ENCODE peak calls at places on chromosome 11, in five cellular contexts. R, E, G, C and T are unnamed samples.

GRCh38 chr11:74570266-74571061 is 21.9 kb upstream of the POLD3 start:
- DNase-seq in R (peak; percentile 23), E (peak; percentile 60), G (peak; percentile 29), C (no peak), T (peak; percentile 38)

GRCh38 chr11:19631657-19632325 is 80.8 kb upstream of the NAV2 start:
- DNase-seq in R (no peak), E (peak; percentile 16), G (no peak), C (no peak), T (no peak)

GRCh38 chr11:9574806-9575530 is 1.5 kb downstream of the WEE1 start:
- DNase-seq in R (peak; percentile 42), E (peak; percentile 93), G (peak; percentile 42), C (no peak), T (peak; percentile 40)

GRCh38 chr11:66119348-66120133 is 49.5 kb downstream of the PACS1 start:
- DNase-seq in R (no peak), E (peak; percentile 84), G (no peak), C (no peak), T (no peak)

GRCh38 chr11:35166369-35167360 is 27.7 kb downstream of the CD44 start:
- DNase-seq in R (peak; percentile 47), E (peak; percentile 93), G (no peak), C (no peak), T (no peak)

GRCh38 chr11:68118753-68119448 is 2.3 kb downstream of the CHKA start:
- DNase-seq in R (no peak), E (no peak), G (no peak), C (no peak), T (no peak)

GRCh38 chr11:125253289-125253688 is 88.7 kb downstream of the PKNOX2 start:
- DNase-seq in R (no peak), E (no peak), G (no peak), C (no peak), T (no peak)

GRCh38 chr11:24687748-24688147 is 190.9 kb downstream of the LUZP2 start:
- DNase-seq in R (no peak), E (no peak), G (no peak), C (no peak), T (no peak)

GRCh38 chr11:77814848-77815247 is 5.7 kb downstream of the RSF1 start:
- DNase-seq in R (no peak), E (no peak), G (no peak), C (no peak), T (no peak)

GRCh38 chr11:44564653-44565007 is 833 bp upstream of the CD82 start:
- DNase-seq in R (no peak), E (peak; percentile 82), G (peak; percentile 50), C (no peak), T (peak; percentile 76)

GRCh38 chr11:65115361-65116082 is 2.0 kb downstream of the ZNHIT2 start:
- DNase-seq in R (no peak), E (no peak), G (no peak), C (no peak), T (no peak)

GRCh38 chr11:128022007-128022368 is 565.4 kb downstream of the ETS1 start:
- DNase-seq in R (no peak), E (peak; percentile 72), G (no peak), C (no peak), T (no peak)

GRCh38 chr11:127017482-127017881 is 16.9 kb upstream of the KIRREL3 start:
- DNase-seq in R (no peak), E (peak; percentile 45), G (no peak), C (no peak), T (no peak)

GRCh38 chr11:37946155-37946766 is 1348.2 kb upstream of the RAG2 start:
- DNase-seq in R (no peak), E (peak; percentile 41), G (no peak), C (no peak), T (no peak)

GRCh38 chr11:44190883-44191230 is 95.4 kb downstream of the EXT2 start:
- DNase-seq in R (no peak), E (no peak), G (no peak), C (no peak), T (no peak)

GRCh38 chr11:33310720-33311500 is 53.7 kb downstream of the HIPK3 start:
- DNase-seq in R (no peak), E (no peak), G (no peak), C (no peak), T (no peak)

GRCh38 chr11:31607914-31608313 is 98.3 kb downstream of the ELP4 start:
- DNase-seq in R (no peak), E (no peak), G (no peak), C (no peak), T (no peak)

GRCh38 chr11:68904458-68904847 is 762 bp downstream of the IGHMBP2 start:
- DNase-seq in R (no peak), E (peak; percentile 22), G (no peak), C (no peak), T (no peak)

GRCh38 chr11:108697872-108698473 is 33.1 kb downstream of the DDX10 start:
- DNase-seq in R (peak; percentile 45), E (peak; percentile 88), G (peak; percentile 53), C (no peak), T (peak; percentile 46)

GRCh38 chr11:119144825-119145476 is 3.9 kb upstream of the ABCG4 start:
- DNase-seq in R (peak; percentile 37), E (peak; percentile 67), G (peak; percentile 46), C (no peak), T (peak; percentile 51)

GRCh38 chr11:93512073-93512475 is 31.1 kb downstream of the SMCO4 start:
- DNase-seq in R (peak; percentile 50), E (no peak), G (no peak), C (no peak), T (no peak)

GRCh38 chr11:46677991-46678740 is 22.3 kb downstream of the ARHGAP1 start:
- DNase-seq in R (no peak), E (no peak), G (no peak), C (no peak), T (no peak)

GRCh38 chr11:89442801-89443200 is 48.4 kb downstream of the NOX4 start:
- DNase-seq in R (no peak), E (no peak), G (no peak), C (no peak), T (no peak)

GRCh38 chr11:19251577-19251976 is 10.8 kb upstream of the E2F8 start:
- DNase-seq in R (no peak), E (no peak), G (no peak), C (no peak), T (no peak)

GRCh38 chr11:80136991-80137390 is 696.2 kb upstream of the TENM4 start:
- DNase-seq in R (no peak), E (peak; percentile 39), G (no peak), C (no peak), T (no peak)

GRCh38 chr11:107276057-107276456 is 181.6 kb downstream of the CWF19L2 start:
- DNase-seq in R (no peak), E (peak; percentile 7), G (no peak), C (no peak), T (no peak)

GRCh38 chr11:112605093-112605666 is 344.5 kb upstream of the PLET1 start:
- DNase-seq in R (no peak), E (peak; percentile 66), G (no peak), C (no peak), T (no peak)

GRCh38 chr11:133999355-133999754 is 42.6 kb upstream of the IGSF9B start:
- DNase-seq in R (no peak), E (no peak), G (no peak), C (no peak), T (no peak)

GRCh38 chr11:504053-504993 is 2.7 kb downstream of the RNH1 start:
- DNase-seq in R (peak; percentile 29), E (peak; percentile 82), G (no peak), C (no peak), T (no peak)

GRCh38 chr11:2911088-2912037 is 17.9 kb downstream of the PHLDA2 start:
- DNase-seq in R (no peak), E (no peak), G (no peak), C (no peak), T (no peak)

GRCh38 chr11:75100314-75100713 is 3.6 kb upstream of the OR2AT4 start:
- DNase-seq in R (peak; percentile 43), E (peak; percentile 51), G (no peak), C (no peak), T (no peak)

GRCh38 chr11:87722756-87723599 is 452.3 kb downstream of the RAB38 start:
- DNase-seq in R (peak; percentile 18), E (peak; percentile 17), G (no peak), C (no peak), T (no peak)

GRCh38 chr11:100980156-100980555 is 149.5 kb downstream of the PGR start:
- DNase-seq in R (no peak), E (peak; percentile 21), G (peak; percentile 43), C (no peak), T (no peak)

GRCh38 chr11:3684787-3685186 is 13.6 kb upstream of the CHRNA10 start:
- DNase-seq in R (no peak), E (no peak), G (no peak), C (no peak), T (no peak)